ENCODE peak calls at places on chromosomes 3 and 15, in ten cellular contexts. One of them, this sample, is unnamed.

GRCh38 chr3:147371141-147371540 is 35.2 kb downstream of the ZIC4 start:
- DNase-seq in right cardiac atrium: no peak
- DNase-seq in activated T-helper 1 cell treated with Interleukin-2 at 50 U/mL for 16 hours: no peak
- DNase-seq in mesenchymal stem cell: no peak
- DNase-seq in T-helper 1 cell: no peak
- DNase-seq in endodermal cell: peak
- DNase-seq in left ventricle myocardium inferior: no peak
- DNase-seq in NT2/D1: no peak
- DNase-seq in A172: no peak
- DNase-seq in astrocyte of the spinal cord: no peak
- DNase-seq in this sample: no peak

GRCh38 chr3:45962033-45962432 is 18.8 kb downstream of the CXCR6 start:
- DNase-seq in right cardiac atrium: no peak
- DNase-seq in activated T-helper 1 cell treated with Interleukin-2 at 50 U/mL for 16 hours: no peak
- DNase-seq in mesenchymal stem cell: no peak
- DNase-seq in T-helper 1 cell: no peak
- DNase-seq in endodermal cell: no peak
- DNase-seq in left ventricle myocardium inferior: no peak
- DNase-seq in NT2/D1: no peak
- DNase-seq in A172: no peak
- DNase-seq in astrocyte of the spinal cord: no peak
- DNase-seq in this sample: no peak

GRCh38 chr15:96330064-96330449 is 443 bp upstream of the NR2F2 start:
- DNase-seq in right cardiac atrium: peak
- DNase-seq in activated T-helper 1 cell treated with Interleukin-2 at 50 U/mL for 16 hours: no peak
- DNase-seq in mesenchymal stem cell: peak
- DNase-seq in T-helper 1 cell: peak
- DNase-seq in endodermal cell: no peak
- DNase-seq in left ventricle myocardium inferior: no peak
- DNase-seq in NT2/D1: no peak
- DNase-seq in A172: peak
- DNase-seq in astrocyte of the spinal cord: peak
- DNase-seq in this sample: peak

GRCh38 chr3:136840252-136840651 is 21.3 kb downstream of the SLC35G2 start:
- DNase-seq in right cardiac atrium: no peak
- DNase-seq in activated T-helper 1 cell treated with Interleukin-2 at 50 U/mL for 16 hours: no peak
- DNase-seq in mesenchymal stem cell: no peak
- DNase-seq in T-helper 1 cell: no peak
- DNase-seq in endodermal cell: no peak
- DNase-seq in left ventricle myocardium inferior: no peak
- DNase-seq in NT2/D1: no peak
- DNase-seq in A172: peak
- DNase-seq in astrocyte of the spinal cord: no peak
- DNase-seq in this sample: no peak

GRCh38 chr15:88258021-88258641 is 1.6 kb upstream of the NTRK3 start:
- DNase-seq in right cardiac atrium: peak
- DNase-seq in activated T-helper 1 cell treated with Interleukin-2 at 50 U/mL for 16 hours: no peak
- DNase-seq in mesenchymal stem cell: peak
- DNase-seq in T-helper 1 cell: no peak
- DNase-seq in endodermal cell: peak
- DNase-seq in left ventricle myocardium inferior: no peak
- DNase-seq in NT2/D1: no peak
- DNase-seq in A172: no peak
- DNase-seq in astrocyte of the spinal cord: no peak
- DNase-seq in this sample: peak

GRCh38 chr3:49567406-49567805 is 13.1 kb downstream of the BSN start:
- DNase-seq in right cardiac atrium: no peak
- DNase-seq in activated T-helper 1 cell treated with Interleukin-2 at 50 U/mL for 16 hours: no peak
- DNase-seq in mesenchymal stem cell: no peak
- DNase-seq in T-helper 1 cell: no peak
- DNase-seq in endodermal cell: no peak
- DNase-seq in left ventricle myocardium inferior: no peak
- DNase-seq in NT2/D1: no peak
- DNase-seq in A172: no peak
- DNase-seq in astrocyte of the spinal cord: no peak
- DNase-seq in this sample: no peak

GRCh38 chr3:122923611-122924010 is 104.0 kb downstream of the SEMA5B start:
- DNase-seq in right cardiac atrium: no peak
- DNase-seq in activated T-helper 1 cell treated with Interleukin-2 at 50 U/mL for 16 hours: no peak
- DNase-seq in mesenchymal stem cell: no peak
- DNase-seq in T-helper 1 cell: no peak
- DNase-seq in endodermal cell: no peak
- DNase-seq in left ventricle myocardium inferior: no peak
- DNase-seq in NT2/D1: no peak
- DNase-seq in A172: no peak
- DNase-seq in astrocyte of the spinal cord: no peak
- DNase-seq in this sample: no peak

GRCh38 chr15:68027388-68027787 is 26.7 kb upstream of the PIAS1 start:
- DNase-seq in right cardiac atrium: no peak
- DNase-seq in activated T-helper 1 cell treated with Interleukin-2 at 50 U/mL for 16 hours: no peak
- DNase-seq in mesenchymal stem cell: no peak
- DNase-seq in T-helper 1 cell: no peak
- DNase-seq in endodermal cell: no peak
- DNase-seq in left ventricle myocardium inferior: no peak
- DNase-seq in NT2/D1: no peak
- DNase-seq in A172: no peak
- DNase-seq in astrocyte of the spinal cord: no peak
- DNase-seq in this sample: no peak

GRCh38 chr3:188624384-188624783 is 470.4 kb downstream of the LPP start:
- DNase-seq in right cardiac atrium: peak
- DNase-seq in activated T-helper 1 cell treated with Interleukin-2 at 50 U/mL for 16 hours: no peak
- DNase-seq in mesenchymal stem cell: peak
- DNase-seq in T-helper 1 cell: no peak
- DNase-seq in endodermal cell: no peak
- DNase-seq in left ventricle myocardium inferior: no peak
- DNase-seq in NT2/D1: no peak
- DNase-seq in A172: no peak
- DNase-seq in astrocyte of the spinal cord: peak
- DNase-seq in this sample: no peak

GRCh38 chr15:50017522-50017921 is 101.5 kb downstream of the ATP8B4 start:
- DNase-seq in right cardiac atrium: no peak
- DNase-seq in activated T-helper 1 cell treated with Interleukin-2 at 50 U/mL for 16 hours: no peak
- DNase-seq in mesenchymal stem cell: peak
- DNase-seq in T-helper 1 cell: no peak
- DNase-seq in endodermal cell: no peak
- DNase-seq in left ventricle myocardium inferior: no peak
- DNase-seq in NT2/D1: no peak
- DNase-seq in A172: no peak
- DNase-seq in astrocyte of the spinal cord: no peak
- DNase-seq in this sample: no peak

GRCh38 chr3:183829466-183829865 is 4.1 kb upstream of the MAP6D1 start:
- DNase-seq in right cardiac atrium: no peak
- DNase-seq in activated T-helper 1 cell treated with Interleukin-2 at 50 U/mL for 16 hours: no peak
- DNase-seq in mesenchymal stem cell: no peak
- DNase-seq in T-helper 1 cell: no peak
- DNase-seq in endodermal cell: no peak
- DNase-seq in left ventricle myocardium inferior: no peak
- DNase-seq in NT2/D1: no peak
- DNase-seq in A172: no peak
- DNase-seq in astrocyte of the spinal cord: no peak
- DNase-seq in this sample: no peak

GRCh38 chr3:98095870-98096269 is 8.9 kb downstream of the OR5AC2 start:
- DNase-seq in right cardiac atrium: no peak
- DNase-seq in activated T-helper 1 cell treated with Interleukin-2 at 50 U/mL for 16 hours: no peak
- DNase-seq in mesenchymal stem cell: no peak
- DNase-seq in T-helper 1 cell: no peak
- DNase-seq in endodermal cell: peak
- DNase-seq in left ventricle myocardium inferior: no peak
- DNase-seq in NT2/D1: peak
- DNase-seq in A172: no peak
- DNase-seq in astrocyte of the spinal cord: no peak
- DNase-seq in this sample: no peak

GRCh38 chr15:27784107-27784506 is 315.0 kb downstream of the OCA2 start:
- DNase-seq in right cardiac atrium: no peak
- DNase-seq in activated T-helper 1 cell treated with Interleukin-2 at 50 U/mL for 16 hours: no peak
- DNase-seq in mesenchymal stem cell: no peak
- DNase-seq in T-helper 1 cell: no peak
- DNase-seq in endodermal cell: no peak
- DNase-seq in left ventricle myocardium inferior: no peak
- DNase-seq in NT2/D1: no peak
- DNase-seq in A172: no peak
- DNase-seq in astrocyte of the spinal cord: no peak
- DNase-seq in this sample: no peak

GRCh38 chr15:77027697-77028450 is 32.9 kb downstream of the PSTPIP1 start:
- DNase-seq in right cardiac atrium: no peak
- DNase-seq in activated T-helper 1 cell treated with Interleukin-2 at 50 U/mL for 16 hours: no peak
- DNase-seq in mesenchymal stem cell: no peak
- DNase-seq in T-helper 1 cell: no peak
- DNase-seq in endodermal cell: peak
- DNase-seq in left ventricle myocardium inferior: no peak
- DNase-seq in NT2/D1: no peak
- DNase-seq in A172: no peak
- DNase-seq in astrocyte of the spinal cord: no peak
- DNase-seq in this sample: no peak

GRCh38 chr3:71846189-71846588 is 61.2 kb upstream of the PROK2 start:
- DNase-seq in right cardiac atrium: no peak
- DNase-seq in activated T-helper 1 cell treated with Interleukin-2 at 50 U/mL for 16 hours: no peak
- DNase-seq in mesenchymal stem cell: no peak
- DNase-seq in T-helper 1 cell: no peak
- DNase-seq in endodermal cell: no peak
- DNase-seq in left ventricle myocardium inferior: no peak
- DNase-seq in NT2/D1: no peak
- DNase-seq in A172: no peak
- DNase-seq in astrocyte of the spinal cord: no peak
- DNase-seq in this sample: peak

GRCh38 chr15:31088672-31089360 is 12.7 kb downstream of the TRPM1 start:
- DNase-seq in right cardiac atrium: no peak
- DNase-seq in activated T-helper 1 cell treated with Interleukin-2 at 50 U/mL for 16 hours: no peak
- DNase-seq in mesenchymal stem cell: no peak
- DNase-seq in T-helper 1 cell: no peak
- DNase-seq in endodermal cell: no peak
- DNase-seq in left ventricle myocardium inferior: no peak
- DNase-seq in NT2/D1: no peak
- DNase-seq in A172: no peak
- DNase-seq in astrocyte of the spinal cord: no peak
- DNase-seq in this sample: no peak

GRCh38 chr3:56339671-56340070 is 128.6 kb downstream of the ERC2 start:
- DNase-seq in right cardiac atrium: no peak
- DNase-seq in activated T-helper 1 cell treated with Interleukin-2 at 50 U/mL for 16 hours: no peak
- DNase-seq in mesenchymal stem cell: no peak
- DNase-seq in T-helper 1 cell: no peak
- DNase-seq in endodermal cell: no peak
- DNase-seq in left ventricle myocardium inferior: no peak
- DNase-seq in NT2/D1: no peak
- DNase-seq in A172: no peak
- DNase-seq in astrocyte of the spinal cord: no peak
- DNase-seq in this sample: peak

GRCh38 chr3:147655236-147655635 is 246.1 kb downstream of the ZIC1 start:
- DNase-seq in right cardiac atrium: no peak
- DNase-seq in activated T-helper 1 cell treated with Interleukin-2 at 50 U/mL for 16 hours: no peak
- DNase-seq in mesenchymal stem cell: no peak
- DNase-seq in T-helper 1 cell: no peak
- DNase-seq in endodermal cell: no peak
- DNase-seq in left ventricle myocardium inferior: no peak
- DNase-seq in NT2/D1: no peak
- DNase-seq in A172: no peak
- DNase-seq in astrocyte of the spinal cord: peak
- DNase-seq in this sample: peak

GRCh38 chr3:308597-309321 is 112.2 kb downstream of the CHL1 start:
- DNase-seq in right cardiac atrium: peak
- DNase-seq in activated T-helper 1 cell treated with Interleukin-2 at 50 U/mL for 16 hours: no peak
- DNase-seq in mesenchymal stem cell: no peak
- DNase-seq in T-helper 1 cell: no peak
- DNase-seq in endodermal cell: peak
- DNase-seq in left ventricle myocardium inferior: no peak
- DNase-seq in NT2/D1: no peak
- DNase-seq in A172: no peak
- DNase-seq in astrocyte of the spinal cord: peak
- DNase-seq in this sample: no peak

GRCh38 chr3:125154800-125155269 is 57.7 kb downstream of the SLC12A8 start:
- DNase-seq in right cardiac atrium: no peak
- DNase-seq in activated T-helper 1 cell treated with Interleukin-2 at 50 U/mL for 16 hours: no peak
- DNase-seq in mesenchymal stem cell: no peak
- DNase-seq in T-helper 1 cell: peak
- DNase-seq in endodermal cell: peak
- DNase-seq in left ventricle myocardium inferior: no peak
- DNase-seq in NT2/D1: no peak
- DNase-seq in A172: no peak
- DNase-seq in astrocyte of the spinal cord: no peak
- DNase-seq in this sample: no peak

GRCh38 chr3:72572489-72573007 is 275.7 kb downstream of the SHQ1 start:
- DNase-seq in right cardiac atrium: no peak
- DNase-seq in activated T-helper 1 cell treated with Interleukin-2 at 50 U/mL for 16 hours: no peak
- DNase-seq in mesenchymal stem cell: no peak
- DNase-seq in T-helper 1 cell: no peak
- DNase-seq in endodermal cell: no peak
- DNase-seq in left ventricle myocardium inferior: no peak
- DNase-seq in NT2/D1: no peak
- DNase-seq in A172: no peak
- DNase-seq in astrocyte of the spinal cord: no peak
- DNase-seq in this sample: no peak

GRCh38 chr15:101489236-101489632 is 273 bp downstream of the PCSK6 start:
- DNase-seq in right cardiac atrium: peak
- DNase-seq in activated T-helper 1 cell treated with Interleukin-2 at 50 U/mL for 16 hours: no peak
- DNase-seq in mesenchymal stem cell: no peak
- DNase-seq in T-helper 1 cell: no peak
- DNase-seq in endodermal cell: peak
- DNase-seq in left ventricle myocardium inferior: peak
- DNase-seq in NT2/D1: peak
- DNase-seq in A172: no peak
- DNase-seq in astrocyte of the spinal cord: no peak
- DNase-seq in this sample: no peak

GRCh38 chr3:29880809-29881208 is 599.9 kb downstream of the RBMS3 start:
- DNase-seq in right cardiac atrium: no peak
- DNase-seq in activated T-helper 1 cell treated with Interleukin-2 at 50 U/mL for 16 hours: no peak
- DNase-seq in mesenchymal stem cell: no peak
- DNase-seq in T-helper 1 cell: no peak
- DNase-seq in endodermal cell: no peak
- DNase-seq in left ventricle myocardium inferior: no peak
- DNase-seq in NT2/D1: no peak
- DNase-seq in A172: no peak
- DNase-seq in astrocyte of the spinal cord: no peak
- DNase-seq in this sample: no peak